ENCODE peak calls at places on chromosomes 4 and X, in eight cellular contexts. I is frontal cortex; O is sciatic nerve; W is D341Med; F is activated CD4-positive, CD25-positive, alpha-beta regulatory T cell; A is DMS 273 treated with DMSO at 0.1 percent for 48 hours; U is right cardiac atrium; C is kidney tubule cell. T is an unnamed sample.
A peak's percentile ranks its signal among the peaks of the same experiment; 100 is the strongest.

GRCh38 chr4:14023036-14023435 is 395.5 kb upstream of the BOD1L1 start:
- DNase-seq in I (no peak), O (no peak), W (no peak), F (no peak), A (no peak), U (no peak), C (peak; percentile 90), T (no peak)

GRCh38 chrX:10597871-10598270 is 22.5 kb downstream of the MID1 start:
- DNase-seq in I (no peak), O (no peak), W (no peak), F (no peak), A (no peak), U (no peak), C (no peak), T (no peak)

GRCh38 chr4:162475221-162475620 is 311.4 kb upstream of the FSTL5 start:
- DNase-seq in I (no peak), O (no peak), W (no peak), F (no peak), A (no peak), U (no peak), C (no peak), T (no peak)

GRCh38 chr4:13359809-13360208 is 124.3 kb downstream of the RAB28 start:
- DNase-seq in I (no peak), O (no peak), W (no peak), F (no peak), A (no peak), U (no peak), C (no peak), T (no peak)

GRCh38 chrX:66731398-66731797 is 92.5 kb upstream of the EDA2R start:
- DNase-seq in I (peak; percentile 3), O (no peak), W (no peak), F (no peak), A (no peak), U (no peak), C (peak; percentile 49), T (no peak)

GRCh38 chr4:39616651-39617050 is 22.0 kb downstream of the SMIM14 start:
- DNase-seq in I (no peak), O (no peak), W (no peak), F (no peak), A (no peak), U (no peak), C (peak; percentile 47), T (no peak)

GRCh38 chr4:52861171-52861873 is 795 bp upstream of the RASL11B start:
- DNase-seq in I (no peak), O (no peak), W (no peak), F (no peak), A (no peak), U (no peak), C (no peak), T (no peak)

GRCh38 chr4:8191136-8191747 is 7.8 kb upstream of the SH3TC1 start:
- DNase-seq in I (peak; percentile 70), O (no peak), W (no peak), F (no peak), A (no peak), U (peak; percentile 89), C (peak; percentile 74), T (no peak)

GRCh38 chrX:1466971-1467561 is 14.4 kb upstream of the ASMTL start:
- DNase-seq in I (no peak), O (peak; percentile 42), W (no peak), F (no peak), A (no peak), U (peak; percentile 42), C (peak; percentile 9), T (no peak)

GRCh38 chr4:165711912-165712311 is 161.1 kb upstream of the TLL1 start:
- DNase-seq in I (no peak), O (no peak), W (no peak), F (no peak), A (no peak), U (no peak), C (no peak), T (no peak)

GRCh38 chr4:76984788-76985211 is 35.2 kb downstream of the SEPTIN11 start:
- DNase-seq in I (peak; percentile 28), O (peak; percentile 64), W (no peak), F (no peak), A (no peak), U (peak; percentile 55), C (peak; percentile 91), T (no peak)

GRCh38 chrX:79161655-79162054 is 17.2 kb downstream of the GPR174 start:
- DNase-seq in I (no peak), O (no peak), W (no peak), F (peak; percentile 2), A (no peak), U (no peak), C (no peak), T (no peak)

GRCh38 chr4:16897991-16898827 is at the start of gene LDB2:
- DNase-seq in I (peak; percentile 16), O (peak; percentile 81), W (no peak), F (no peak), A (no peak), U (peak; percentile 90), C (peak; percentile 45), T (no peak)

GRCh38 chr4:98536631-98537030 is 121.8 kb downstream of the TSPAN5 start:
- DNase-seq in I (no peak), O (no peak), W (no peak), F (no peak), A (no peak), U (no peak), C (no peak), T (no peak)

GRCh38 chr4:6658635-6659075 is 18.2 kb downstream of the MRFAP1 start:
- DNase-seq in I (peak; percentile 60), O (peak; percentile 74), W (no peak), F (no peak), A (no peak), U (peak; percentile 88), C (peak; percentile 47), T (peak; percentile 48)

T was measured in T-helper 17 cell.